ENCODE peak calls at places on chromosomes 11 and 22, in six cellular contexts. One of them, this sample, is unnamed.

GRCh38 chr11:75338516-75339218 is 12.8 kb downstream of the ARRB1 start:
- DNase-seq in HFFc6: peak; percentile 71
- DNase-seq in B cell: no peak
- DNase-seq in choroid plexus epithelial cell: peak; percentile 73
- DNase-seq in IMR-90: peak; percentile 65
- DNase-seq in uterus: no peak
- DNase-seq in this sample: no peak

GRCh38 chr11:62954478-62954877 is 30.3 kb downstream of the SLC22A6 start:
- DNase-seq in uterus: no peak
- DNase-seq in choroid plexus epithelial cell: no peak
- DNase-seq in B cell: no peak
- DNase-seq in HFFc6: no peak
- DNase-seq in IMR-90: no peak
- DNase-seq in this sample: no peak

GRCh38 chr11:17475666-17476316 is 854 bp downstream of the ABCC8 start:
- DNase-seq in IMR-90: no peak
- DNase-seq in uterus: no peak
- DNase-seq in B cell: no peak
- DNase-seq in HFFc6: no peak
- DNase-seq in choroid plexus epithelial cell: no peak
- DNase-seq in this sample: no peak

GRCh38 chr22:49262167-49262566 is 565.5 kb downstream of the BRD1 start:
- DNase-seq in IMR-90: no peak
- DNase-seq in HFFc6: no peak
- DNase-seq in choroid plexus epithelial cell: no peak
- DNase-seq in B cell: no peak
- DNase-seq in uterus: no peak
- DNase-seq in this sample: no peak

GRCh38 chr11:16114978-16115871 is 241.1 kb downstream of the SOX6 start:
- DNase-seq in HFFc6: no peak
- DNase-seq in uterus: no peak
- DNase-seq in choroid plexus epithelial cell: no peak
- DNase-seq in B cell: no peak
- DNase-seq in IMR-90: no peak
- DNase-seq in this sample: no peak

GRCh38 chr11:130623909-130624668 is 175.6 kb downstream of the ADAMTS15 start:
- DNase-seq in IMR-90: peak; percentile 28
- DNase-seq in uterus: no peak
- DNase-seq in HFFc6: no peak
- DNase-seq in choroid plexus epithelial cell: peak; percentile 78
- DNase-seq in B cell: no peak
- DNase-seq in this sample: no peak

GRCh38 chr22:27418261-27418660 is 383.3 kb downstream of the MN1 start:
- DNase-seq in uterus: no peak
- DNase-seq in HFFc6: no peak
- DNase-seq in IMR-90: no peak
- DNase-seq in B cell: no peak
- DNase-seq in choroid plexus epithelial cell: no peak
- DNase-seq in this sample: no peak

GRCh38 chr11:126968915-126969314 is 31.7 kb downstream of the KIRREL3 start:
- DNase-seq in HFFc6: no peak
- DNase-seq in uterus: no peak
- DNase-seq in IMR-90: peak; percentile 6
- DNase-seq in B cell: no peak
- DNase-seq in choroid plexus epithelial cell: no peak
- DNase-seq in this sample: no peak

GRCh38 chr11:86818466-86819282 is 18.3 kb downstream of the PRSS23 start:
- DNase-seq in uterus: no peak
- DNase-seq in choroid plexus epithelial cell: peak; percentile 89
- DNase-seq in HFFc6: peak; percentile 71
- DNase-seq in IMR-90: peak; percentile 81
- DNase-seq in B cell: peak; percentile 38
- DNase-seq in this sample: peak; percentile 55

GRCh38 chr22:42269407-42270177 is 861 bp downstream of the TCF20 start:
- DNase-seq in B cell: peak; percentile 84
- DNase-seq in uterus: peak; percentile 40
- DNase-seq in choroid plexus epithelial cell: peak; percentile 19
- DNase-seq in IMR-90: no peak
- DNase-seq in HFFc6: no peak
- DNase-seq in this sample: peak; percentile 90

GRCh38 chr11:124643042-124643604 is 20.5 kb downstream of the TBRG1 start:
- DNase-seq in B cell: no peak
- DNase-seq in choroid plexus epithelial cell: no peak
- DNase-seq in IMR-90: no peak
- DNase-seq in uterus: no peak
- DNase-seq in HFFc6: no peak
- DNase-seq in this sample: no peak

GRCh38 chr11:12783765-12784164 is 109.5 kb downstream of the TEAD1 start:
- DNase-seq in B cell: no peak
- DNase-seq in HFFc6: no peak
- DNase-seq in uterus: no peak
- DNase-seq in IMR-90: no peak
- DNase-seq in choroid plexus epithelial cell: no peak
- DNase-seq in this sample: no peak

GRCh38 chr11:84398017-84398626 is 1112.0 kb upstream of the CCDC90B start:
- DNase-seq in IMR-90: peak; percentile 1
- DNase-seq in choroid plexus epithelial cell: peak; percentile 56
- DNase-seq in uterus: no peak
- DNase-seq in B cell: no peak
- DNase-seq in HFFc6: no peak
- DNase-seq in this sample: peak; percentile 9

GRCh38 chr11:9047986-9048522 is 43.3 kb downstream of the SCUBE2 start:
- DNase-seq in IMR-90: peak; percentile 34
- DNase-seq in B cell: no peak
- DNase-seq in uterus: no peak
- DNase-seq in choroid plexus epithelial cell: peak; percentile 35
- DNase-seq in HFFc6: no peak
- DNase-seq in this sample: no peak

GRCh38 chr11:128045094-128045725 is 542.1 kb downstream of the ETS1 start:
- DNase-seq in choroid plexus epithelial cell: peak; percentile 78
- DNase-seq in IMR-90: peak; percentile 5
- DNase-seq in uterus: no peak
- DNase-seq in B cell: no peak
- DNase-seq in HFFc6: no peak
- DNase-seq in this sample: no peak

GRCh38 chr22:25397616-25398015 is 166.9 kb upstream of the GRK3 start:
- DNase-seq in B cell: no peak
- DNase-seq in HFFc6: no peak
- DNase-seq in uterus: no peak
- DNase-seq in choroid plexus epithelial cell: no peak
- DNase-seq in IMR-90: no peak
- DNase-seq in this sample: no peak

GRCh38 chr11:17978553-17979287 is 34.1 kb downstream of the SERGEF start:
- DNase-seq in choroid plexus epithelial cell: peak; percentile 64
- DNase-seq in IMR-90: peak; percentile 53
- DNase-seq in B cell: peak; percentile 10
- DNase-seq in uterus: peak; percentile 19
- DNase-seq in HFFc6: peak; percentile 36
- DNase-seq in this sample: peak; percentile 51

DNA sequence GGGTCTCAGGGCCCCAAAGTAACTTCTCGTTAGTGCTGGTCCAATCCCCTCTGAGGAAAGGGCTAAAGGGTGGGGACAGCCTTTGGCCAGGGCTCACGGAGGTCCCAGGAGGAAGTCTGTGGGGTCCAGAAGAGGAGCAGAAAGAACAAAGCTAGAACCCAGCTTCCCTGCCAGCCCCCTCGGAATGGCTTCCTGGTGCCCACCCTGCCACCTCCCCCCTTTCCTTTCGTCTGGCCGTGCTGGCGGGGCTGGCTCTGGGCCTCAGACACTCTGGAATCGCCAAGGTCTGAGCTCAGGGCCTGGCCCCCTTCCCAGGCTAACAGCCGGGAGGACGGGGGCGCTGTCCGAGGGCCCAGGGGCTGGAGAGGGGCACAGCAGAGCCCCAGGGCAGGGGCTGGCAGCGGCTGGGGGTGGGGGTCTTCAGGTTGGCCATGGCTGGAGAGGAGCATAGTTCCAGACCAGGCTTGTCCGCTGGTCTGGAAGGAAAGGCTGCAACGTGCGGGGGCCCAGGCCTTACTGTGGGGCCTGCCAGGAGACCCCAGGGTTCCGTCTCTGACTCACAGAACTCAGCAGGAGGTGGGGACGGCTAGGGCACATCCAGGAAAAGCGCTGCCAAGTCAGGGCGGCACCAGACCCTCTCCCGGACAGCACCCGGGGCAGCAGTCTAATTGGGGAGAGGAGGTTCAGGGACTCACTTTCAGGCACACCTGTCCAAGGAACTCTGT is 788 bp upstream of the LTBP3 start:
- DNase-seq in uterus: peak; percentile 86
- DNase-seq in B cell: peak; percentile 41
- DNase-seq in HFFc6: no peak
- DNase-seq in IMR-90: peak; percentile 33
- DNase-seq in choroid plexus epithelial cell: peak; percentile 58
- DNase-seq in this sample: no peak
- TF ChIP-seq CTCF in uterus: peak; percentile 40
- TF ChIP-seq CTCF in B cell: no peak
- TF ChIP-seq CTCF in HFFc6: no peak
- TF ChIP-seq CTCF in IMR-90: peak; percentile 0
- TF ChIP-seq CTCF in choroid plexus epithelial cell: peak; percentile 18
- TF ChIP-seq CTCF in this sample: no peak

DNA sequence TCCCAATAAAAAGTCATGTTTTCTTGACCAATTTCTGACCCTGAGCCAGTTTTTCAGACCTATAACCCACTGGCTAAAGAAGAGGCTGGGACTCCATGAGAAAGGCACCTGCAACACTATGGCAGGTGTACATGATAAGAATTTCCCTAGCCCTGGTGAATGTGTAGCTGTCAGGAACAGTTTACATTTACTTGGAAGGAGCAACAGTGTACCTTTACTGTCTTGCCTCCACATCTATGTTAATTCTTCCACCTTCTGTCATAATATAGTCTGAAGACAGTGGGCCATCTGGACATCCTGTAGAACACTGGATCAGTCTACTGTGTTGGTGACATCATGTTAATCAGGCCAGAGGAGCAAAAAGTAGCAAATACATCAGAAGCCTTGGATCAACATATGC is 72.1 kb upstream of the CD82 start:
- DNase-seq in B cell: no peak
- DNase-seq in HFFc6: no peak
- DNase-seq in IMR-90: no peak
- DNase-seq in choroid plexus epithelial cell: no peak
- DNase-seq in uterus: no peak
- DNase-seq in this sample: no peak
- TF ChIP-seq CTCF in B cell: no peak
- TF ChIP-seq CTCF in HFFc6: no peak
- TF ChIP-seq CTCF in IMR-90: no peak
- TF ChIP-seq CTCF in choroid plexus epithelial cell: no peak
- TF ChIP-seq CTCF in uterus: no peak
- TF ChIP-seq CTCF in this sample: no peak

DNA sequence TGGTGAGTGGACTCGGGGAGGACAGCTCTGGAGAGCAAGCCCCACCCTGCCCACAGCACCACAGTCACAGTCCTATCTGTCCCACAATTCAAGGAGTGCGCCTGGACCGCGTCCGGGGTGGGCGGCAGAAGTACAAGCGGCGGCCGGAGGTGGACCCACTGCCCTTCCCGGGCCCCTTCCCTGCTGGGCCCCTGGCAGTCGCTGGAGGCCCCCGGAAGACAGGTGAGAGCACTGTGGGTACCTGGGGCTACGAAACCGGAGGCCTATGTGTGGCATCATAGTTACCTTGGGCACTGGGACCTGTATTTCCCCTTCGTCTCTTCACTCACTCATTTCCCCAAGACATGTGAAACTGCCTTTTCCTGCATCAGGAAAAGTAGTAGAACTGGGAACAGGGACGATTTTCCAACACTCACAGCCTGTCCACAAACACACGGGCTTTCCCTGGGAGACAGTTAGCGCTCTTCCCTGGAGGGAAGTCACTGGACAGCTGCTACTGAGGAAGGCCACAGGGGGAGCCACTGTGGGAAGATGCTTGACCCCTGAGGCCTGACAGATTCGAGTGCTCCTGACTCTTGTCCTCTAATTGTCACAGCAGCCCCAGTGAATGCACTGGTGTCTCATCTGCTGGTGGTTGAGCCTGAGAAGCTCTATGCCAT is 3.1 kb downstream of the TRMT112 start:
- DNase-seq in choroid plexus epithelial cell: no peak
- DNase-seq in IMR-90: no peak
- DNase-seq in HFFc6: no peak
- DNase-seq in B cell: no peak
- DNase-seq in uterus: no peak
- DNase-seq in this sample: no peak
- TF ChIP-seq CTCF in choroid plexus epithelial cell: peak; percentile 41
- TF ChIP-seq CTCF in IMR-90: peak; percentile 27
- TF ChIP-seq CTCF in HFFc6: peak; percentile 58
- TF ChIP-seq CTCF in B cell: no peak
- TF ChIP-seq CTCF in uterus: no peak
- TF ChIP-seq CTCF in this sample: no peak

GRCh38 chr22:46537221-46537945 is at the start of gene CELSR1:
- DNase-seq in choroid plexus epithelial cell: peak; percentile 28
- DNase-seq in IMR-90: peak; percentile 11
- DNase-seq in HFFc6: no peak
- DNase-seq in uterus: no peak
- DNase-seq in B cell: peak; percentile 80
- DNase-seq in this sample: peak; percentile 66

GRCh38 chr22:46538816-46539163 is 1.4 kb upstream of the CELSR1 start:
- DNase-seq in B cell: no peak
- DNase-seq in IMR-90: peak; percentile 63
- DNase-seq in uterus: no peak
- DNase-seq in choroid plexus epithelial cell: peak; percentile 28
- DNase-seq in HFFc6: peak; percentile 38
- DNase-seq in this sample: peak; percentile 59

GRCh38 chr22:46539169-46539568 is 1.7 kb upstream of the CELSR1 start:
- DNase-seq in choroid plexus epithelial cell: no peak
- DNase-seq in HFFc6: no peak
- DNase-seq in IMR-90: no peak
- DNase-seq in B cell: no peak
- DNase-seq in uterus: no peak
- DNase-seq in this sample: no peak

GRCh38 chr22:46536559-46537220 is 730 bp downstream of the CELSR1 start:
- DNase-seq in choroid plexus epithelial cell: no peak
- DNase-seq in IMR-90: no peak
- DNase-seq in HFFc6: no peak
- DNase-seq in uterus: no peak
- DNase-seq in B cell: no peak
- DNase-seq in this sample: peak; percentile 74

DNA sequence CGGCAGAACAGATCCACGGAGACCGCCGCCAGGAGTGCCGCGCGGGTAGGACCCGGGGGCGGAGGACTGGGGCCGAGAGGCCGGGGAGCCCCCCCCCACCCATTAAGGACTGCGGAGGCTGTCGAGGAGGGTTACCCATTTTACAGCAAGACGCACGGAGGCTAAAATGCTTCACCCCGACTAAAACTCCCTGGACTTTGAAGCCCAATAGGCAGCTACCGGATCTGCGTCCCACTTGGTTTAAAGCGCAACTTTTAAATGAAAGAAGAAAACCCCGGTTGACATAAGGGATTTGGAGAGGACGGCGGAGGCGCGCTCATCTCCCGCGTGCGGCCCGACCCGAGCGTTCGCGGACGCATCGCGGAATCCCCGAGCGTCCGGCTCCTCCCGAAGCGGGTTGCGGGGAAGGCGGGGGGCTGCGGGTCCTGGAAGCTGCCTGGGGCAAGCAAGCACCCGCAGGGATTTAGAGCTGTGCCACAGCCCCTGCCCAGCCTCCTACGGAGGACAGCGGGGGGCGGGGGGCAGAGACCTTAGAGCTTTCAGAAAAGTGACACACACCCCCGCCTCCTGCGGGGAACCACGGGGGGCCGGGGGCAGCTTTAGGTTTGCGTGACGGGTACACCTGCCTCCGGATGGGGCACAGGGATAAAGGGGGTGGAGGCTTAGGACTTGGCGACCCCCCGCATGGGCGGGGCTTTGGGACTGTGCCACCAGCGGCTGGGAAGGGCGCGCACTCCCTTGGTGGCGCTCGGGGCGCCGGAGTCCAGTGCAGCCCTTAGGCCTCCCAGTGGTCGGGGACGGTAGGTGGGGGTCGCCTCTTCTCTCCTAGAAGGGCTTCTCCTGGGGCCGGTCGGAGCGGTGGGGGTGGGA is 761 bp upstream of the CELSR1 start:
- DNase-seq in HFFc6: peak; percentile 32
- DNase-seq in choroid plexus epithelial cell: peak; percentile 52
- DNase-seq in IMR-90: peak; percentile 27
- DNase-seq in B cell: no peak
- DNase-seq in uterus: no peak
- DNase-seq in this sample: peak; percentile 59
- TF ChIP-seq CTCF in HFFc6: peak; percentile 59
- TF ChIP-seq CTCF in choroid plexus epithelial cell: peak; percentile 16
- TF ChIP-seq CTCF in IMR-90: no peak
- TF ChIP-seq CTCF in B cell: no peak
- TF ChIP-seq CTCF in uterus: no peak
- TF ChIP-seq CTCF in this sample: no peak